ENCODE peak calls at places on chromosome 18, in nine cellular contexts. V, T, S, I, F, D, X, J and M are unnamed samples.

GRCh38 chr18:49392352-49392751 is 68.1 kb downstream of the DYM start:
- DNase-seq in V (no peak), T (no peak), S (no peak), I (no peak), F (no peak), D (no peak), X (no peak), J (no peak), M (no peak)

GRCh38 chr18:25935356-25935755 is 155.1 kb downstream of the SS18 start:
- DNase-seq in V (peak; percentile 80), T (no peak), S (no peak), I (no peak), F (no peak), D (no peak), X (no peak), J (no peak), M (no peak)

GRCh38 chr18:58026395-58026794 is 17.6 kb upstream of the NEDD4L start:
- DNase-seq in V (no peak), T (no peak), S (no peak), I (no peak), F (no peak), D (no peak), X (no peak), J (no peak), M (no peak)

GRCh38 chr18:8719192-8719591 is 13.8 kb downstream of the MTCL1 start:
- DNase-seq in V (no peak), T (no peak), S (no peak), I (no peak), F (no peak), D (no peak), X (no peak), J (no peak), M (no peak)

GRCh38 chr18:11654736-11655604 is 34.1 kb upstream of the GNAL start:
- DNase-seq in V (no peak), T (peak; percentile 37), S (no peak), I (no peak), F (peak; percentile 84), D (no peak), X (peak; percentile 49), J (peak; percentile 10), M (no peak)

GRCh38 chr18:57743008-57743407 is 60.1 kb downstream of the ATP8B1 start:
- DNase-seq in V (no peak), T (no peak), S (no peak), I (no peak), F (no peak), D (no peak), X (peak; percentile 18), J (no peak), M (no peak)

GRCh38 chr18:864872-865273 is 39.8 kb upstream of the ADCYAP1 start:
- DNase-seq in V (peak; percentile 24), T (peak; percentile 75), S (peak; percentile 36), I (peak; percentile 2), F (peak; percentile 73), D (peak; percentile 73), X (peak; percentile 39), J (peak; percentile 3), M (peak; percentile 9)

GRCh38 chr18:58299936-58300335 is 255.9 kb downstream of the NEDD4L start:
- DNase-seq in V (no peak), T (no peak), S (no peak), I (no peak), F (no peak), D (no peak), X (no peak), J (no peak), M (no peak)

GRCh38 chr18:23189768-23190661 is 54.7 kb downstream of the CABLES1 start:
- DNase-seq in V (no peak), T (no peak), S (no peak), I (no peak), F (no peak), D (no peak), X (no peak), J (no peak), M (no peak)

GRCh38 chr18:31161757-31162418 is 768 bp downstream of the DSC1 start:
- DNase-seq in V (no peak), T (no peak), S (no peak), I (no peak), F (no peak), D (no peak), X (no peak), J (no peak), M (no peak)

GRCh38 chr18:31274915-31275314 is 43.0 kb upstream of the DSG1 start:
- DNase-seq in V (peak; percentile 87), T (peak; percentile 69), S (no peak), I (no peak), F (no peak), D (no peak), X (no peak), J (no peak), M (no peak)

GRCh38 chr18:75220786-75221355 is 10.3 kb downstream of the TSHZ1 start:
- DNase-seq in V (no peak), T (no peak), S (no peak), I (no peak), F (no peak), D (no peak), X (no peak), J (no peak), M (no peak)

GRCh38 chr18:31998880-31999279 is 19.7 kb upstream of the RNF125 start:
- DNase-seq in V (no peak), T (no peak), S (no peak), I (no peak), F (no peak), D (no peak), X (no peak), J (no peak), M (no peak)

GRCh38 chr18:45106331-45106774 is 425.7 kb downstream of the SETBP1 start:
- DNase-seq in V (no peak), T (no peak), S (no peak), I (no peak), F (no peak), D (no peak), X (no peak), J (peak; percentile 76), M (peak; percentile 91)

GRCh38 chr18:41197967-41198366 is 757.1 kb upstream of the PIK3C3 start:
- DNase-seq in V (no peak), T (no peak), S (no peak), I (no peak), F (no peak), D (no peak), X (no peak), J (no peak), M (no peak)

GRCh38 chr18:34280653-34281052 is 55.9 kb upstream of the NOL4 start:
- DNase-seq in V (no peak), T (no peak), S (no peak), I (no peak), F (no peak), D (no peak), X (no peak), J (no peak), M (no peak)

GRCh38 chr18:71018816-71019215 is 730.0 kb downstream of the SOCS6 start:
- DNase-seq in V (no peak), T (no peak), S (no peak), I (no peak), F (no peak), D (no peak), X (no peak), J (no peak), M (no peak)

GRCh38 chr18:7608174-7608550 is 41.0 kb downstream of the PTPRM start:
- DNase-seq in V (no peak), T (no peak), S (no peak), I (no peak), F (no peak), D (no peak), X (no peak), J (no peak), M (no peak)

GRCh38 chr18:43278401-43278800 is 1.1 kb upstream of the SYT4 start:
- DNase-seq in V (no peak), T (no peak), S (no peak), I (no peak), F (no peak), D (no peak), X (no peak), J (no peak), M (no peak)

GRCh38 chr18:58013241-58014211 is 30.5 kb upstream of the NEDD4L start:
- DNase-seq in V (no peak), T (peak; percentile 75), S (no peak), I (no peak), F (no peak), D (peak; percentile 67), X (peak; percentile 6), J (no peak), M (no peak)

GRCh38 chr18:9808530-9809241 is 77.1 kb upstream of the TXNDC2 start:
- DNase-seq in V (no peak), T (no peak), S (no peak), I (no peak), F (no peak), D (peak; percentile 54), X (no peak), J (no peak), M (no peak)

GRCh38 chr18:63505566-63506335 is 29.0 kb downstream of the SERPINB5 start:
- DNase-seq in V (no peak), T (peak; percentile 15), S (no peak), I (no peak), F (peak; percentile 73), D (no peak), X (no peak), J (peak; percentile 11), M (no peak)